ENCODE peak calls at places on chromosomes 12 and 14, in ten cellular contexts. X, D, U, R, S, W, L, J, A and C are unnamed samples. For H3K4me1, the result is how much of the 10 kb centered on the place peaks cover.

GRCh38 chr14:75885829-75886228 is 96.0 kb downstream of the TGFB3 start:
- DNase-seq in X (peak), D (no peak), U (no peak), R (no peak), S (no peak), W (peak), L (no peak), J (peak), A (no peak), C (no peak)

GRCh38 chr12:111767362-111768158 is 827 bp downstream of the ALDH2 start:
- DNase-seq in X (no peak), D (no peak), U (no peak), R (peak), S (peak), W (peak), L (no peak), J (peak), A (no peak), C (no peak)

GRCh38 chr14:94128216-94128839 is 1.1 kb downstream of the IFI27L2 start:
- DNase-seq in X (no peak), D (peak), U (no peak), R (no peak), S (no peak), W (no peak), L (no peak), J (no peak), A (no peak), C (no peak)

GRCh38 chr12:132049876-132050275 is 94.2 kb downstream of the DDX51 start:
- DNase-seq in X (no peak), D (no peak), U (no peak), R (no peak), S (no peak), W (no peak), L (no peak), J (no peak), A (no peak), C (no peak)

GRCh38 chr12:2856901-2857495 is at the start of gene TEX52:
- DNase-seq in X (no peak), D (no peak), U (no peak), R (peak), S (peak), W (no peak), L (no peak), J (no peak), A (no peak), C (no peak)

GRCh38 chr14:20035938-20036337 is at the start of gene OR4K13:
- DNase-seq in X (no peak), D (no peak), U (no peak), R (no peak), S (no peak), W (no peak), L (no peak), J (no peak), A (no peak), C (no peak)

GRCh38 chr12:23222801-23223200 is 597.8 kb downstream of the ETNK1 start:
- DNase-seq in X (peak), D (no peak), U (no peak), R (no peak), S (no peak), W (no peak), L (no peak), J (no peak), A (no peak), C (peak)

GRCh38 chr14:69682607-69683263 is 71.3 kb downstream of the SUSD6 start:
- DNase-seq in X (peak), D (no peak), U (no peak), R (no peak), S (no peak), W (peak), L (no peak), J (no peak), A (no peak), C (no peak)

GRCh38 chr12:72081787-72082186 is 143.1 kb downstream of the TPH2 start:
- DNase-seq in X (no peak), D (no peak), U (no peak), R (no peak), S (no peak), W (no peak), L (no peak), J (no peak), A (no peak), C (no peak)

GRCh38 chr12:123859035-123859434 is 96.9 kb downstream of the DNAH10 start:
- DNase-seq in X (no peak), D (no peak), U (no peak), R (no peak), S (peak), W (no peak), L (no peak), J (no peak), A (no peak), C (no peak)

GRCh38 chr12:61251076-61251475 is 1009.1 kb upstream of the USP15 start:
- DNase-seq in X (no peak), D (no peak), U (no peak), R (no peak), S (no peak), W (no peak), L (no peak), J (no peak), A (no peak), C (peak)

GRCh38 chr14:61452452-61452851 is 131.1 kb downstream of the PRKCH start:
- DNase-seq in X (no peak), D (no peak), U (no peak), R (no peak), S (no peak), W (no peak), L (no peak), J (no peak), A (no peak), C (no peak)

GRCh38 chr12:65618574-65618973 is 205.7 kb upstream of the HMGA2 start:
- DNase-seq in X (no peak), D (no peak), U (no peak), R (no peak), S (no peak), W (no peak), L (no peak), J (no peak), A (no peak), C (no peak)

GRCh38 chr12:26275313-26276257 is 80.2 kb downstream of the SSPN start:
- DNase-seq in X (no peak), D (no peak), U (no peak), R (no peak), S (no peak), W (no peak), L (no peak), J (no peak), A (no peak), C (no peak)

GRCh38 chr12:121423253-121423652 is 23.3 kb downstream of the RNF34 start:
- DNase-seq in X (no peak), D (no peak), U (no peak), R (no peak), S (no peak), W (no peak), L (no peak), J (no peak), A (no peak), C (no peak)

GRCh38 chr14:102951799-102952198 is 29.3 kb downstream of the AMN start:
- DNase-seq in X (no peak), D (no peak), U (no peak), R (no peak), S (no peak), W (no peak), L (no peak), J (peak), A (no peak), C (no peak)

GRCh38 chr14:102953100-102953499 is 30.6 kb downstream of the AMN start:
- DNase-seq in X (no peak), D (no peak), U (no peak), R (no peak), S (no peak), W (no peak), L (no peak), J (no peak), A (peak), C (no peak)

GRCh38 chr14:102952276-102952675 is 29.8 kb downstream of the AMN start:
- DNase-seq in X (no peak), D (no peak), U (no peak), R (no peak), S (no peak), W (no peak), L (no peak), J (no peak), A (peak), C (no peak)

GRCh38 chr14:102955636-102956035 is 33.2 kb downstream of the AMN start:
- DNase-seq in X (no peak), D (no peak), U (no peak), R (no peak), S (no peak), W (no peak), L (no peak), J (no peak), A (no peak), C (no peak)

DNA sequence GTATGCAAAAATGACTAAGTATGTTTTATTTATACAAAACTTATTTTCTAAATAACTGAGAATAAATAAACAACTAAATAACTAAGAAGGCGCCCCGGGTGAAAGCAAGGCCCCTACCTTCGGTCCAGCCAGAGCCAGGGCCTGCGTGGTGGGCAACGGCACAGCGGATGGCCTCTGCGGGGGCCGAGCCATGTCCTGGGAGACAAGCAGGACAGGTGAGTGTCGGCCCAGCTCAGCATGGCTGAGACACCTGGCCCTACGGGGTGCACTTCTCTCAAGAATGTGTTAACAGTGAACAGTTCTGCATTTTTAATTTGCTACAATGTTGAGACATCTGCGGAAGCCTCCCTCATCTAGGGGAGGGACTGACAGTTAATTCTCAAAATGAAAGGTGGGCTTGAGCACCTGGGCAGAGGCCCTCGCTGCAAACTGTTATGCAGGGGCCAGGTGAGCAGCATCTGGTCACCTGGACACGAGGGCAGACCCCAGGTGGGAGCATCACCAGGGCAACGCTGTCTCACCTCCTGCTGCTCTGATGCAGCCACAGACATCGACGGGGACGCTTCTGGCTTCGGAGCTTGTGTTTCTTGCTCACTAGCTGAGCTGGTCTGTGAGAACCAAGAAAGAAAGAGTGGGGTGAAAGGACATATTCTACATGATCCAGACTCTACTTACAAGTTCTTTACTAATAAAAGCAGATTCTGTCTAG is 31.8 kb downstream of the AMN start:
- DNase-seq in X (no peak), D (no peak), U (no peak), R (no peak), S (no peak), W (no peak), L (no peak), J (no peak), A (no peak), C (no peak)
- H3K4me1 ChIP-seq in X (under half), D (under half), U (under half), R (under half), S (under half), W (under half), L (under half), J (under half), A (under half), C (under half)

GRCh38 chr12:54386781-54387467 is 2.4 kb upstream of the ZNF385A start:
- DNase-seq in X (no peak), D (no peak), U (no peak), R (peak), S (no peak), W (no peak), L (no peak), J (no peak), A (no peak), C (no peak)

GRCh38 chr12:54383041-54383609 is 1.4 kb downstream of the ZNF385A start:
- DNase-seq in X (peak), D (no peak), U (no peak), R (peak), S (peak), W (peak), L (no peak), J (peak), A (no peak), C (peak)

GRCh38 chr12:54385251-54385914 is 850 bp upstream of the ZNF385A start:
- DNase-seq in X (no peak), D (no peak), U (no peak), R (peak), S (peak), W (no peak), L (no peak), J (no peak), A (peak), C (no peak)

GRCh38 chr12:54381136-54381535 is 3.4 kb downstream of the ZNF385A start:
- DNase-seq in X (no peak), D (no peak), U (no peak), R (no peak), S (no peak), W (no peak), L (no peak), J (no peak), A (no peak), C (no peak)

GRCh38 chr12:54384591-54385041 is at the start of gene ZNF385A:
- DNase-seq in X (no peak), D (no peak), U (no peak), R (no peak), S (no peak), W (no peak), L (no peak), J (no peak), A (peak), C (no peak)
- H3K27ac ChIP-seq in X (peak), D (peak), U (peak), R (peak), S (peak), W (peak), L (no peak), J (no peak), A (peak), C (peak)

GRCh38 chr14:95500772-95501401 is 15.6 kb downstream of the SYNE3 start:
- DNase-seq in X (no peak), D (peak), U (no peak), R (peak), S (no peak), W (peak), L (no peak), J (peak), A (no peak), C (no peak)
- H3K4me1 ChIP-seq in X (under half), D (half or more), U (half or more), R (under half), S (under half), W (under half), L (under half), J (under half), A (under half), C (under half)

DNA sequence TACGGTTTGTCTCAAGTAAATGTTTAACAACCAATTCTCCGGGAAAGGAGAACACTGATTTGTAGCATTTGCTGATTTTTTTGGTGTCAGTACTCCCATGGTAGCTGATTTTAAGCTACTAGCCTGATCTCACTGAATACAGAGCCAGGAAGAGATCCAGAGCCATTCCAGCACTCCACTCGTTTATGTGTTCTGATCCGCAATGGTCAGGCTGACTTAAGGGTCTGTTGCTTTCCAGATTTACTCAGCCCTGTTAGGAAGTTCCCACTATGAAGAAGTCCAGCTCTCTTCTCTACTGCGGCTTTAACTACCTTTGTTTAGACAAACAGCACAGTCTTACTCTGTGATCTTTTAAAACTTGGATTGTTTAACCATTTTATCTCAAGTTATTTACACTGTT is 38.0 kb upstream of the NID2 start:
- DNase-seq in X (no peak), D (no peak), U (no peak), R (no peak), S (no peak), W (no peak), L (no peak), J (peak), A (no peak), C (no peak)
- H3K27ac ChIP-seq in X (no peak), D (no peak), U (no peak), R (no peak), S (no peak), W (no peak), L (no peak), J (peak), A (no peak), C (no peak)

GRCh38 chr12:57215065-57215464 is 1.5 kb upstream of the NXPH4 start:
- DNase-seq in X (no peak), D (no peak), U (no peak), R (no peak), S (no peak), W (no peak), L (no peak), J (no peak), A (no peak), C (no peak)
- H3K4me1 ChIP-seq in X (under half), D (under half), U (half or more), R (under half), S (under half), W (under half), L (under half), J (under half), A (under half), C (under half)

DNA sequence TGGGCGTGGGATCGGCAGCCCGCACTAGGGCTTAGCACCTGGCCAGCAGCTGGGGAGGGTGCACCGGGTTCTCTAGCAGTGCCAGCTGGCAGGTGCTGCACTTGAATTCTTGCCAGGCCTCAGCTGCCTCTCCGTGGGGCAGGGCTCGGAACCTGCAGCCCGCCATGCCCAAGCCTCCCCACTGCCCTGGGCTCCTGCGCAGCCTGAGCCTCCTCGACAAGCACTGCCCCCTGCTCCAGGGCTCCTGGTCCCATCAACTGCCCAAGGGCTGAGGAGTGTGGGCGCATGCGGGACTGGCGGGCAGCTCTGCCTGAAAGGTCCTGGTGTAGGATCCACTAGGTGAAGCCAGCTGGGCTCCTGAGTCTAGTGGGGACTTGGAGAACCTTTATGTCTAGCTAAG is 30.6 kb upstream of the SDR39U1 start:
- DNase-seq in X (no peak), D (no peak), U (no peak), R (no peak), S (no peak), W (no peak), L (no peak), J (no peak), A (no peak), C (no peak)
- H3K27ac ChIP-seq in X (no peak), D (no peak), U (no peak), R (no peak), S (no peak), W (no peak), L (no peak), J (no peak), A (no peak), C (no peak)

GRCh38 chr12:89154743-89155530 is 197.4 kb downstream of the DUSP6 start:
- DNase-seq in X (no peak), D (no peak), U (no peak), R (peak), S (no peak), W (peak), L (no peak), J (peak), A (no peak), C (no peak)
- H3K4me1 ChIP-seq in X (under half), D (under half), U (under half), R (under half), S (under half), W (under half), L (under half), J (under half), A (under half), C (under half)

GRCh38 chr12:92452763-92453162 is 250.0 kb upstream of the PLEKHG7 start:
- DNase-seq in X (no peak), D (no peak), U (no peak), R (no peak), S (no peak), W (no peak), L (no peak), J (no peak), A (no peak), C (no peak)

GRCh38 chr12:92458996-92459395 is 243.8 kb upstream of the PLEKHG7 start:
- DNase-seq in X (no peak), D (no peak), U (no peak), R (no peak), S (no peak), W (no peak), L (no peak), J (no peak), A (no peak), C (no peak)

GRCh38 chr12:92462527-92462926 is 240.3 kb upstream of the PLEKHG7 start:
- DNase-seq in X (no peak), D (no peak), U (no peak), R (no peak), S (no peak), W (no peak), L (no peak), J (no peak), A (no peak), C (no peak)

GRCh38 chr12:92462049-92462448 is 240.7 kb upstream of the PLEKHG7 start:
- DNase-seq in X (no peak), D (no peak), U (no peak), R (no peak), S (no peak), W (no peak), L (no peak), J (no peak), A (no peak), C (no peak)

DNA sequence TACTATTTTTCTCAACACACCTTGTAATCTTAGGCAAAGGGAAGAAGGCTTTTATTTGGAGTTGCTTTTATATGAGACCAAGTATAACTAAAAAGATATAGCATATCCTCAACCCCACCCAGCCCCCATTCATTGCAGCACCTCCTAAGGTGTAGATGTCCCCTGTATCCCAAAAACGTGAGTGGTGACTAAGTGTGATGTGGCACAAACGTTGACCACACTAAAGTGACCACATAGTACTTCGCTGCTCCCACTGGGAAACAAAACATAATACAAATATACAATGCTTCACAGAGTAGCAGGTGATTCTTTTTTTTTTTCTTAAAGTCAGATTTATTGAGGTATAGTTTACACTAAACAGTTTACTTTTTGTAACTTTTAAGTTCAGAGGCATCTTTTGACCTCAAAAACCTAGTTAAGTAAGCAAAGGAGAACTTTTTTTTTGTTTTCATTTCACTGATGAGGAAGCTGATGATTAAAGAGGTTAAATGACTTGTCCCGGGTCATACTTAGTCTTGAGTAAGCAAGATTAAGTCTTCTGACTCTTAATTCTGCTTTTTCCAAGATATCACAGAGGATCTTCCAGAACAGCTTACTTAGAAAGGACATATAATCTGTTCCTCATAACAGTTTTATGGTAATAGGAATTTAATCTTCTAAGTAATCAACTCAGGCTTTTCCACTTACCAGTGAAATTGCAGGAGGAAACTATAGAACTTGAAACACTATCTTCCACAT is 245.2 kb upstream of the PLEKHG7 start:
- DNase-seq in X (no peak), D (no peak), U (no peak), R (no peak), S (no peak), W (no peak), L (no peak), J (no peak), A (no peak), C (no peak)
- H3K27ac ChIP-seq in X (no peak), D (no peak), U (no peak), R (no peak), S (no peak), W (no peak), L (no peak), J (no peak), A (no peak), C (no peak)

DNA sequence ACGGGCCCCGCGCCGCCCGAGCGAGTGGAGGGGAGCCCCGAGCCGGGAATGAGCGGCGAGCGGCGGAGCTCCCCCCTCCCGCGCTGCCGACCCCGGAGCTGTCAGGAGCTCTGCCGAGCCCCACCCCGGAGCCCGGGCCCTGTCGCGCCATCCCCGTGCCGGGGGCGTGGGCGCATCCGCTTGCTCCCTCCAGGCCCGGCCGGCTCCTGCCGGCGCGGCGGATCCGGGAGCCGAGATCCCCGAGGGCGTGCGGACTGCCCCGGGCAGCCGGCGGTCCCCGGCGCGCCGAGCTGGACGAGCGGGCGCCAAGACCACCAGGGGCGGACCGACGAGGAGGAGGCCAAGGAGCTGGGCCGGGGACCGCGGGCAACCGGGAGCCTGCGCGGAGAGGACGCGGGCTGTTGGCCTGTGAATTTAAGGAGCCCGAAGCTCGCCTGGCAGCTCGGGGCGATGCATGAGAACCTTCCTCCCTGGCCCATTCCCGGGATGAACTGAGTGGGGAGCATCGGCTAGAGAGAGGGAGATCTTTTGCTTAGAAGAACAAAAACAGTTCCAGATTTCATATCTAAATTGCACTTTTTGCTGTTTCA is 2.0 kb downstream of the PTHLH start:
- DNase-seq in X (peak), D (no peak), U (no peak), R (peak), S (peak), W (peak), L (peak), J (peak), A (no peak), C (peak)
- H3K4me1 ChIP-seq in X (under half), D (half or more), U (under half), R (under half), S (under half), W (under half), L (under half), J (under half), A (under half), C (under half)